ENCODE peak calls at places on chromosomes 1 and 21, in five cellular contexts. U is left lung, B is mucosa of descending colon, X is pancreas, G is right lobe of liver. E is an unnamed sample.
A peak's percentile ranks its signal among the peaks of the same experiment; 100 is the strongest.

GRCh38 chr1:2548068-2548589 is 8.0 kb upstream of the TNFRSF14 start:
- DNase-seq in U (peak; percentile 90), B (peak; percentile 95), X (peak; percentile 87), G (peak; percentile 91), E (no peak)

GRCh38 chr1:15031251-15031930 is 122.2 kb upstream of the TMEM51 start:
- DNase-seq in U (no peak), B (no peak), X (no peak), G (no peak), E (no peak)

GRCh38 chr1:202158810-202159533 is 1.4 kb downstream of the PTPN7 start:
- DNase-seq in U (no peak), B (no peak), X (no peak), G (no peak), E (no peak)

GRCh38 chr1:150168960-150169565 is 19.3 kb downstream of the PLEKHO1 start:
- DNase-seq in U (peak; percentile 55), B (peak; percentile 75), X (peak; percentile 54), G (peak; percentile 66), E (no peak)

GRCh38 chr1:109979489-109980091 is 5.0 kb upstream of the AHCYL1 start:
- DNase-seq in U (no peak), B (peak; percentile 22), X (no peak), G (no peak), E (no peak)

GRCh38 chr1:206128192-206128591 is 11.0 kb upstream of the AVPR1B start:
- DNase-seq in U (no peak), B (no peak), X (no peak), G (no peak), E (no peak)

GRCh38 chr1:231584117-231584516 is 42.5 kb upstream of the DISC1 start:
- DNase-seq in U (no peak), B (no peak), X (no peak), G (no peak), E (no peak)

GRCh38 chr21:44372616-44373015 is 19.2 kb downstream of the TRPM2 start:
- DNase-seq in U (no peak), B (no peak), X (no peak), G (peak; percentile 29), E (peak; percentile 46)

GRCh38 chr1:81703352-81703735 is 97.4 kb upstream of the ADGRL2 start:
- DNase-seq in U (no peak), B (no peak), X (no peak), G (no peak), E (no peak)

GRCh38 chr1:244104309-244105060 is 53.4 kb downstream of the ZBTB18 start:
- DNase-seq in U (no peak), B (no peak), X (no peak), G (peak; percentile 57), E (no peak)

GRCh38 chr1:245041058-245041698 is 113.6 kb upstream of the KIF26B start:
- DNase-seq in U (no peak), B (no peak), X (no peak), G (no peak), E (no peak)

GRCh38 chr21:43957629-43958362 is 54.3 kb upstream of the TRAPPC10 start:
- DNase-seq in U (no peak), B (no peak), X (no peak), G (no peak), E (no peak)

GRCh38 chr1:233885196-233886028 is 19.1 kb upstream of the SLC35F3 start:
- DNase-seq in U (no peak), B (no peak), X (no peak), G (no peak), E (no peak)

GRCh38 chr1:98325646-98326441 is 335.7 kb upstream of the SNX7 start:
- DNase-seq in U (peak; percentile 59), B (peak; percentile 34), X (peak; percentile 71), G (no peak), E (peak; percentile 94)

GRCh38 chr1:92240034-92240433 is 22.3 kb downstream of the C1orf146 start:
- DNase-seq in U (no peak), B (no peak), X (no peak), G (no peak), E (no peak)

GRCh38 chr1:203408485-203409229 is 57.7 kb upstream of the FMOD start:
- DNase-seq in U (peak; percentile 88), B (peak; percentile 82), X (peak; percentile 15), G (no peak), E (no peak)

GRCh38 chr1:232221790-232222499 is 408.0 kb downstream of the SIPA1L2 start:
- DNase-seq in U (peak; percentile 58), B (no peak), X (no peak), G (no peak), E (no peak)

GRCh38 chr1:200298242-200298641 is 111.6 kb downstream of the ZNF281 start:
- DNase-seq in U (no peak), B (no peak), X (peak; percentile 31), G (peak; percentile 78), E (no peak)

GRCh38 chr1:14602131-14602530 is 3.6 kb downstream of the KAZN start:
- DNase-seq in U (no peak), B (peak; percentile 22), X (peak; percentile 45), G (no peak), E (no peak)

GRCh38 chr1:108828074-108828961 is 28.6 kb downstream of the AKNAD1 start:
- DNase-seq in U (peak; percentile 74), B (peak; percentile 76), X (peak; percentile 71), G (peak; percentile 71), E (peak; percentile 95)

GRCh38 chr1:170634293-170634692 is 29.6 kb upstream of the PRRX1 start:
- DNase-seq in U (no peak), B (no peak), X (no peak), G (no peak), E (no peak)

GRCh38 chr1:11044086-11044848 is 2.8 kb downstream of the MASP2 start:
- DNase-seq in U (no peak), B (no peak), X (no peak), G (peak; percentile 36), E (no peak)

GRCh38 chr1:43452789-43453441 is 816 bp downstream of the HYI start:
- DNase-seq in U (no peak), B (peak; percentile 41), X (no peak), G (no peak), E (no peak)

GRCh38 chr1:63064135-63064534 is 258.2 kb upstream of the FOXD3 start:
- DNase-seq in U (no peak), B (no peak), X (no peak), G (no peak), E (no peak)

GRCh38 chr21:42782723-42783247 is 96.6 kb downstream of the WDR4 start:
- DNase-seq in U (no peak), B (peak; percentile 27), X (no peak), G (no peak), E (peak; percentile 73)

GRCh38 chr21:42784276-42784675 is 95.1 kb downstream of the WDR4 start:
- DNase-seq in U (no peak), B (peak; percentile 39), X (no peak), G (no peak), E (no peak)

GRCh38 chr21:42779431-42779861 is 99.9 kb downstream of the WDR4 start:
- DNase-seq in U (no peak), B (peak; percentile 21), X (no peak), G (no peak), E (no peak)

GRCh38 chr21:42781981-42782722 is 97.2 kb downstream of the WDR4 start:
- DNase-seq in U (no peak), B (no peak), X (no peak), G (no peak), E (peak; percentile 54)

DNA sequence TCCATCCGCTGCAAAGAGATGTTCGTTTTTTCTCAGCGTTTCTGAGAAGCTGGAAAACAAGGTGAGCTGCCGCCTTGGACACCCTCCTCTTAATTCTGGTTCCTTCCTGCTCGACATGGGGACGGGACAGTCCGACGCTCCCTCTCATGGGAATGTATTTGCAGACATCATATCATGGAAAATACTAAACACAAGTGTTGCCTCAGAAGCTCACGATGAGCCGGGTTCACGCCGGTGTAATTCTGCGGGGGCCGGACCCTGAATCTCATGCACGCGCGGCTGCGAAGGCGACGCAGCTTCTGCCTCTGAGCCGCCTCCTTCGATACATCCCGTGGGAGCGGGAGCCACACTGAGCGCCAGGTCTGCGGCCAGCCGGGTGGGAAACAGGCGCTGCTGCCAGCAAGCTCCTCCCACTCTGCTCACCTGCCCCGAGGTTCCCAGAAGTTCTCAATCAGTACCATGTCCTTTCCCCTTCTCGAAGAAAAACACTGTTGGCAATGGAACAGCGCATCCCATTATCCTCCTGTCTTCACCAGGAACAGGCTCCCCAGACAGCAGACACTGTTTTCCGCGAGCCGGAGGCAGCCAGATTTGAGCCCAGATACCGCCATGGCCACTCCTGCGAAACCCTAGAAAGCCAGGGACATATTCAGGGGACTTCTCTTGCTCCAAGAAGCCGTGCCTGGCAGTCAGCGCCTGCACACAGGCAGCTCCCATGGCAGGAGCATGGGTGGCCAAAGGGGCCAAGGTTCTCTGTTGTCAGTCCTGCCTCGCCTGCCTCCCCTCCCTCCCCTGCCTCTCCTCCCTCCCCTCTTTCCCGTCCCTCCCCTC is 98.0 kb downstream of the WDR4 start:
- DNase-seq in U (no peak), B (peak; percentile 62), X (peak; percentile 28), G (no peak), E (peak; percentile 37)
- TF ChIP-seq CTCF in U (no peak), B (no peak), X (no peak), G (no peak), E (peak; percentile 57)

GRCh38 chr1:147723691-147724323 is 36.6 kb downstream of the GJA5 start:
- DNase-seq in U (peak; percentile 38), B (peak; percentile 40), X (no peak), G (no peak), E (no peak)
- TF ChIP-seq CTCF in U (peak; percentile 59), B (no peak), X (no peak), G (peak; percentile 54), E (peak; percentile 78)

GRCh38 chr1:69016468-69016867 is 519.6 kb upstream of the DEPDC1 start:
- DNase-seq in U (no peak), B (no peak), X (no peak), G (no peak), E (no peak)
- TF ChIP-seq CTCF in U (no peak), B (no peak), X (no peak), G (no peak), E (peak; percentile 20)

GRCh38 chr1:181423301-181423918 is 59.9 kb upstream of the CACNA1E start:
- DNase-seq in U (no peak), B (peak; percentile 36), X (peak; percentile 63), G (no peak), E (no peak)
- TF ChIP-seq CTCF in U (peak; percentile 13), B (no peak), X (peak; percentile 8), G (peak; percentile 48), E (peak; percentile 60)

GRCh38 chr1:168452329-168452728 is 91.5 kb downstream of the XCL2 start:
- DNase-seq in U (no peak), B (no peak), X (no peak), G (no peak), E (no peak)
- TF ChIP-seq CTCF in U (no peak), B (no peak), X (no peak), G (peak; percentile 10), E (peak; percentile 34)

E was measured in chondrocyte.